ENCODE peak calls at places on chromosomes 4 and X, in nine cellular contexts. L is NCI-H2081, H is fibroblast of lung, V is left ventricle myocardium inferior, C is aorta, O is BJ, Y is astrocyte of the spinal cord, U is EL, Q is vagina. T is an unnamed sample.

GRCh38 chr4:4427478-4427870 is 40.6 kb downstream of the NSG1 start:
- DNase-seq in Y (peak), O (no peak), H (no peak), Q (no peak), C (no peak), V (no peak), L (no peak), U (no peak), T (no peak)

GRCh38 chr4:7500404-7500803 is 65.7 kb upstream of the PSAPL1 start:
- DNase-seq in O (no peak), U (no peak), C (no peak), Q (no peak), V (no peak), L (no peak), Y (no peak), H (no peak), T (no peak)

GRCh38 chr4:21986312-21986711 is 37.7 kb upstream of the KCNIP4 start:
- DNase-seq in Q (no peak), H (no peak), U (no peak), L (no peak), O (no peak), V (no peak), C (no peak), Y (no peak), T (no peak)

GRCh38 chr4:84159767-84160166 is 339.3 kb downstream of the NKX6-1 start:
- DNase-seq in L (no peak), Y (no peak), H (no peak), Q (no peak), C (no peak), U (no peak), V (no peak), O (no peak), T (no peak)

GRCh38 chr4:5423670-5424069 is 284.7 kb downstream of the EVC2 start:
- DNase-seq in C (no peak), Q (no peak), Y (no peak), U (no peak), O (no peak), L (no peak), H (no peak), V (no peak), T (no peak)

GRCh38 chrX:47643926-47644325 is 6.4 kb downstream of the ELK1 start:
- DNase-seq in L (no peak), O (no peak), Y (no peak), Q (no peak), C (no peak), V (no peak), H (peak), U (no peak), T (no peak)

GRCh38 chr4:169957785-169958184 is 68.4 kb downstream of the MFAP3L start:
- DNase-seq in O (no peak), Y (no peak), U (no peak), Q (no peak), H (no peak), C (no peak), V (no peak), L (no peak), T (no peak)

GRCh38 chrX:116342903-116343302 is 93.5 kb upstream of the SLC6A14 start:
- DNase-seq in Q (no peak), H (no peak), U (no peak), O (no peak), L (no peak), Y (no peak), C (no peak), V (no peak), T (no peak)

GRCh38 chrX:68417651-68418050 is 15.6 kb downstream of the OPHN1 start:
- DNase-seq in Y (no peak), U (no peak), V (no peak), L (no peak), O (no peak), C (no peak), Q (no peak), H (no peak), T (no peak)

GRCh38 chrX:49041683-49042529 is 1.3 kb downstream of the TFE3 start:
- DNase-seq in Y (peak), U (peak), H (peak), C (no peak), L (no peak), V (peak), O (no peak), Q (no peak), T (no peak)

GRCh38 chr4:148315049-148315448 is 127.2 kb downstream of the NR3C2 start:
- DNase-seq in V (no peak), Y (peak), O (no peak), L (no peak), U (peak), Q (no peak), C (no peak), H (no peak), T (no peak)

GRCh38 chrX:132266583-132267355 is 47.5 kb upstream of the RAP2C start:
- DNase-seq in U (no peak), V (no peak), C (no peak), H (peak), Y (peak), L (no peak), O (no peak), Q (no peak), T (no peak)

GRCh38 chr4:144778364-144778763 is 132.4 kb downstream of the HHIP start:
- DNase-seq in V (no peak), O (no peak), U (no peak), L (no peak), H (no peak), C (no peak), Y (no peak), Q (no peak), T (no peak)

GRCh38 chr4:3719191-3719590 is 47.0 kb upstream of the ADRA2C start:
- DNase-seq in Q (no peak), U (no peak), V (no peak), O (no peak), C (peak), Y (no peak), H (no peak), L (no peak), T (no peak)

GRCh38 chr4:153038493-153039311 is 102.6 kb downstream of the FHDC1 start:
- DNase-seq in O (no peak), H (no peak), Y (no peak), Q (no peak), U (no peak), L (peak), C (no peak), V (no peak), T (no peak)

GRCh38 chr4:87046111-87046510 is 111.3 kb downstream of the AFF1 start:
- DNase-seq in Y (peak), L (no peak), U (no peak), C (no peak), V (no peak), H (no peak), Q (no peak), O (no peak), T (no peak)

GRCh38 chrX:108640817-108641216 is 95.5 kb downstream of the IRS4 start:
- DNase-seq in Q (no peak), Y (no peak), C (no peak), V (no peak), O (no peak), L (no peak), H (no peak), U (no peak), T (no peak)

GRCh38 chr4:155809835-155810234 is 51.0 kb downstream of the GUCY1B1 start:
- DNase-seq in Y (peak), L (peak), Q (no peak), C (no peak), V (no peak), H (peak), O (peak), U (peak), T (peak)

GRCh38 chrX:118724352-118724751 is 3.1 kb upstream of the IL13RA1 start:
- DNase-seq in Q (no peak), Y (no peak), O (no peak), U (no peak), V (no peak), L (no peak), C (no peak), H (no peak), T (no peak)

GRCh38 chr4:145719752-145720624 is 40.0 kb downstream of the C4orf51 start:
- DNase-seq in O (no peak), Q (no peak), Y (no peak), L (no peak), U (no peak), V (no peak), H (no peak), C (no peak), T (peak)

GRCh38 chr4:76969941-76970529 is 20.5 kb downstream of the SEPTIN11 start:
- DNase-seq in U (no peak), H (no peak), Y (no peak), O (no peak), C (no peak), Q (no peak), V (no peak), L (no peak), T (no peak)

GRCh38 chr4:5784960-5785611 is 74.1 kb downstream of the EVC start:
- DNase-seq in O (no peak), U (no peak), Q (no peak), C (no peak), H (no peak), L (no peak), V (no peak), Y (no peak), T (no peak)

GRCh38 chr4:147823135-147823534 is 91.2 kb downstream of the ARHGAP10 start:
- DNase-seq in L (no peak), C (no peak), V (no peak), H (peak), U (no peak), Y (no peak), O (no peak), Q (no peak), T (no peak)

GRCh38 chr4:181796502-181796901 is 446.7 kb upstream of the TENM3 start:
- DNase-seq in L (no peak), O (no peak), Q (no peak), C (no peak), V (no peak), H (peak), Y (peak), U (no peak), T (no peak)

GRCh38 chr4:2276581-2277325 is 14.8 kb upstream of the MXD4 start:
- DNase-seq in Y (no peak), C (peak), V (no peak), L (no peak), H (no peak), Q (no peak), U (no peak), O (no peak), T (no peak)